ENCODE peak calls at places on chromosomes 5 and 9, in ten cellular contexts. J, T, R, O, K, P, C, H, D and Y are unnamed samples.
A peak's percentile ranks its signal among the peaks of the same experiment; 100 is the strongest.

GRCh38 chr5:14581891-14582796 is 552 bp downstream of the OTULINL start:
- DNase-seq in H (peak; percentile 76), P (peak; percentile 74), D (peak; percentile 50), K (peak; percentile 91), C (peak; percentile 44), T (peak; percentile 96), O (peak; percentile 33), R (peak; percentile 83), J (peak; percentile 88), Y (peak; percentile 37)

GRCh38 chr9:96130970-96131369 is 171.0 kb downstream of the HSD17B3 start:
- DNase-seq in R (no peak), K (no peak), D (no peak), P (no peak), C (no peak), J (no peak), H (no peak), T (no peak), O (no peak), Y (no peak)

GRCh38 chr5:117204404-117204803 is 629.8 kb upstream of the SEMA6A start:
- DNase-seq in J (no peak), K (no peak), R (no peak), D (no peak), H (no peak), T (no peak), C (no peak), P (no peak), O (no peak), Y (no peak)

GRCh38 chr5:23139338-23140171 is 286.4 kb upstream of the CDH12 start:
- DNase-seq in T (no peak), J (no peak), C (no peak), R (no peak), K (no peak), D (no peak), O (no peak), H (no peak), P (no peak), Y (no peak)

GRCh38 chr9:33081128-33081851 is 4.8 kb upstream of the SMU1 start:
- DNase-seq in J (no peak), C (peak; percentile 79), D (peak; percentile 77), P (peak; percentile 35), T (peak; percentile 74), K (peak; percentile 80), R (peak; percentile 54), H (peak; percentile 54), O (peak; percentile 79), Y (peak; percentile 48)

GRCh38 chr9:35686222-35687203 is 3.2 kb downstream of the TPM2 start:
- DNase-seq in T (no peak), P (no peak), D (no peak), K (no peak), O (no peak), R (no peak), C (no peak), H (peak; percentile 64), J (no peak), Y (no peak)

GRCh38 chr9:72292874-72293607 is 72.0 kb downstream of the ZFAND5 start:
- DNase-seq in T (no peak), J (no peak), D (no peak), O (no peak), C (peak; percentile 37), H (peak; percentile 74), K (peak; percentile 62), R (peak; percentile 52), P (peak; percentile 36), Y (no peak)

GRCh38 chr5:14668247-14668646 is 3.7 kb downstream of the OTULIN start:
- DNase-seq in P (no peak), R (no peak), H (peak; percentile 41), K (no peak), C (no peak), D (no peak), J (no peak), T (no peak), O (no peak), Y (no peak)

GRCh38 chr5:171688696-171689495 is 96.7 kb upstream of the SMIM23 start:
- DNase-seq in D (no peak), K (no peak), O (no peak), J (no peak), T (no peak), H (no peak), C (no peak), R (no peak), P (no peak), Y (no peak)

GRCh38 chr5:7857918-7858632 is 7.1 kb upstream of the CFAP90 start:
- DNase-seq in K (no peak), C (no peak), R (no peak), J (no peak), P (no peak), O (no peak), H (no peak), T (no peak), D (no peak), Y (no peak)

GRCh38 chr5:33271606-33272005 is 169.2 kb upstream of the TARS1 start:
- DNase-seq in R (no peak), C (no peak), K (no peak), P (no peak), H (no peak), T (no peak), O (no peak), D (no peak), J (no peak), Y (no peak)

GRCh38 chr5:149041242-149041641 is 21.6 kb downstream of the SH3TC2 start:
- DNase-seq in C (no peak), T (no peak), K (no peak), H (no peak), D (no peak), R (no peak), J (no peak), O (no peak), P (no peak), Y (no peak)

GRCh38 chr5:75023368-75024159 is 28.8 kb downstream of the GCNT4 start:
- DNase-seq in D (no peak), P (no peak), C (no peak), O (no peak), K (peak; percentile 52), R (peak; percentile 15), T (no peak), J (no peak), H (no peak), Y (no peak)

DNA sequence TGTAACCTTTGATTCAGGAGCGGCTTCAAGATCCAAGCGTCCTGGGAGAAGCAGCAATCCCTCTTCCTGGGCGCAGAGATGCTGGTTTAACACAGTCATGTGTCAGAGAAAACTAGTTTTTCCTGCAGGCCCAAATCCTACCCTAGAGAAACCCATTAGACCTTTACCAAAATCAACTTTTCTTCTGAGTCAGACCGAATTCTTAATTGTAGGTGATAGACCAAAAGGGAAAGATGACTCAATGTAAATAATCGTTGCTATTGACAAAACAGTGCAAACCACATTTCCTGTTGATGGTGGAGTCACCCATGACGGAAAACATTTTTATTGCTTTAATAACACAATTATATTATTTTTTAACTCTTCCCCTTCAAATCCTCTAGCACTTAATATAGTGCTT is 40.1 kb downstream of the SLC1A1 start:
- DNase-seq in C (no peak), T (no peak), J (no peak), D (no peak), K (no peak), O (peak; percentile 23), R (no peak), H (no peak), P (no peak), Y (no peak)
- TF ChIP-seq POLR2A in C (no peak), T (no peak), J (no peak), D (no peak), K (no peak), O (no peak), R (no peak), H (no peak), P (no peak), Y (no peak)

GRCh38 chr5:177509361-177509951 is at the start of gene DOK3:
- DNase-seq in J (peak; percentile 80), O (no peak), R (peak; percentile 67), H (peak; percentile 70), D (no peak), P (peak; percentile 41), K (peak; percentile 81), T (peak; percentile 93), C (no peak), Y (no peak)
- TF ChIP-seq POLR2A in J (no peak), O (no peak), R (no peak), H (no peak), D (no peak), P (no peak), K (no peak), T (peak; percentile 3), C (no peak), Y (no peak)

GRCh38 chr9:137034709-137035506 is 3.0 kb upstream of the FUT7 start:
- DNase-seq in D (peak; percentile 76), J (peak; percentile 93), O (peak; percentile 69), T (peak; percentile 97), R (peak; percentile 85), K (peak; percentile 90), C (peak; percentile 68), H (peak; percentile 92), P (peak; percentile 82), Y (peak; percentile 97)

GRCh38 chr9:137035507-137035834 is 3.6 kb upstream of the FUT7 start:
- DNase-seq in P (no peak), J (no peak), C (no peak), T (no peak), R (no peak), D (no peak), H (no peak), O (no peak), K (no peak), Y (no peak)

GRCh38 chr9:137035937-137036336 is 4.0 kb upstream of the FUT7 start:
- DNase-seq in D (no peak), R (no peak), H (no peak), T (no peak), C (no peak), P (no peak), J (no peak), K (no peak), O (no peak), Y (no peak)

GRCh38 chr9:137032893-137033292 is 1.0 kb upstream of the FUT7 start:
- DNase-seq in O (no peak), J (peak; percentile 87), T (peak; percentile 92), R (no peak), K (peak; percentile 62), C (no peak), D (no peak), P (no peak), H (peak; percentile 78), Y (no peak)

DNA sequence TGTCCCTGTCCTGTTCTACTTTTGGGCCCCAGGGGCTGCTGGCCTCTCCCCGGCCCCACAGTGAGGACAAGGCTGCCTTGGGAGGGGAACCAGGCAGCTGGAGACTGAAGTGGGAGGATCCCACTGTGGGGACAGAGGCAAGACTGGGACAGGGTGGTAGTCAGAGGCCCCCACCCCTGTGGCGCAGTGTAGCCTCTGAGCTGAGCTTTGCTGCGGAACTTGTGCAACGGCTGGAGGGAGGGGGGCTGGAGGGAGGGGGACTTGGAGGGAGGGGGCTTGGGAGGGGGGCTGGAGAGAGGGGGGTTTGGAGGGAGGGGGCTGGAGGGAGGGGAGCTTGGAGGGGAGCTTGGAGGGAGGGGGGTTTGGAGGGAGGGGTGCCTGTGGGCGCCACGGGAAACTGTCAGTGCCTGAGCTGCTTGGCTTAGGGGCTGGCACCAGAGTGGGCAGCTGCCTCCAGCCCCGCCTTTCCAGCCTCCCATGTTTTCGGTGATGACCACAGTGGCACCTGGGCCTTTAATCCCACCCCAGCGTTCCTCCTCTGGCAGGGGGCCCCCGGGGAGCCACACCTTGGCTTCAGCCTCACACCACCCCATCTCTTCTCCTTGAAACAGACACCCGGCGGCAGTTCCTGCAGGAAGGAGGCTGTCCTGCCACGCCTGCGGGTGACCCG is 2.3 kb upstream of the FUT7 start:
- DNase-seq in H (peak; percentile 68), P (peak; percentile 48), K (no peak), D (no peak), O (no peak), T (peak; percentile 87), R (peak; percentile 73), J (no peak), C (no peak), Y (no peak)
- TF ChIP-seq POLR2A in H (no peak), P (no peak), K (no peak), D (no peak), O (no peak), T (no peak), R (no peak), J (no peak), C (no peak), Y (no peak)

GRCh38 chr9:112037281-112038016 is 137.6 kb downstream of the SUSD1 start:
- DNase-seq in K (peak; percentile 79), C (no peak), R (peak; percentile 32), O (no peak), D (no peak), T (peak; percentile 80), H (no peak), J (no peak), P (no peak), Y (no peak)
- TF ChIP-seq POLR2A in K (no peak), C (no peak), R (no peak), O (no peak), D (no peak), T (no peak), H (no peak), J (no peak), P (no peak), Y (peak; percentile 81)